ENCODE peak calls at places on chromosomes 1 and 21, in nine cellular contexts. A is uterus, H is tibial nerve, L is IMR-90, R is prostate gland, C is heart left ventricle, W is HCT116, B is breast epithelium, V is ovary. I is an unnamed sample. For H3K9me3, the result is how much of the 10 kb centered on the place peaks cover.

GRCh38 chr1:224524679-224525078 is 90.1 kb upstream of the WDR26 start:
- DNase-seq in A (no peak), H (no peak), L (peak), R (no peak), C (no peak), W (no peak), B (no peak), V (no peak), I (no peak)

GRCh38 chr1:90925928-90926869 is 95.6 kb downstream of the ZNF644 start:
- DNase-seq in A (no peak), H (no peak), L (peak), R (no peak), C (no peak), W (no peak), B (no peak), V (no peak), I (no peak)

GRCh38 chr1:219126267-219126862 is 47.3 kb upstream of the LYPLAL1 start:
- DNase-seq in A (no peak), H (no peak), L (no peak), R (peak), C (no peak), W (no peak), B (no peak), V (no peak), I (peak)

GRCh38 chr21:39637971-39638628 is 25.4 kb downstream of the B3GALT5 start:
- DNase-seq in A (no peak), H (no peak), L (no peak), R (no peak), C (no peak), W (no peak), B (no peak), V (no peak), I (no peak)

GRCh38 chr1:70171512-70171911 is 33.9 kb downstream of the LRRC40 start:
- DNase-seq in A (no peak), H (no peak), L (no peak), R (no peak), C (no peak), W (no peak), B (no peak), V (no peak), I (no peak)

GRCh38 chr1:90579212-90579802 is 137.8 kb downstream of the BARHL2 start:
- DNase-seq in A (no peak), H (no peak), L (peak), R (no peak), C (no peak), W (peak), B (no peak), V (no peak), I (no peak)

GRCh38 chr1:53592521-53592982 is 133.4 kb downstream of the DMRTB1 start:
- DNase-seq in A (peak), H (no peak), L (peak), R (peak), C (peak), W (no peak), B (peak), V (no peak), I (no peak)

GRCh38 chr1:232942413-232943294 is 7.8 kb upstream of the NTPCR start:
- DNase-seq in A (no peak), H (no peak), L (no peak), R (no peak), C (no peak), W (no peak), B (no peak), V (no peak), I (no peak)

GRCh38 chr1:150548632-150549495 is at the start of gene ADAMTSL4:
- DNase-seq in A (peak), H (no peak), L (peak), R (no peak), C (peak), W (no peak), B (peak), V (peak), I (peak)

GRCh38 chr21:30444204-30444603 is 4.1 kb downstream of the KRTAP15-1 start:
- DNase-seq in A (no peak), H (no peak), L (no peak), R (no peak), C (no peak), W (no peak), B (no peak), V (no peak), I (no peak)

GRCh38 chr1:154157520-154158306 is 2.8 kb upstream of the NUP210L start:
- DNase-seq in A (peak), H (no peak), L (peak), R (no peak), C (no peak), W (no peak), B (no peak), V (no peak), I (peak)

GRCh38 chr21:44791246-44791645 is 10.4 kb downstream of the UBE2G2 start:
- DNase-seq in A (no peak), H (no peak), L (no peak), R (no peak), C (no peak), W (no peak), B (no peak), V (no peak), I (no peak)

GRCh38 chr1:150551049-150551783 is 2.0 kb downstream of the ADAMTSL4 start:
- DNase-seq in A (no peak), H (no peak), L (no peak), R (no peak), C (peak), W (no peak), B (no peak), V (no peak), I (no peak)

GRCh38 chr1:58065520-58065919 is 481.0 kb downstream of the OMA1 start:
- DNase-seq in A (no peak), H (no peak), L (no peak), R (no peak), C (no peak), W (no peak), B (no peak), V (no peak), I (peak)

GRCh38 chr1:177243773-177244172 is 73.0 kb downstream of the BRINP2 start:
- DNase-seq in A (no peak), H (no peak), L (no peak), R (no peak), C (no peak), W (no peak), B (no peak), V (no peak), I (no peak)

GRCh38 chr1:177239792-177240191 is 69.0 kb downstream of the BRINP2 start:
- DNase-seq in A (no peak), H (no peak), L (no peak), R (no peak), C (no peak), W (no peak), B (no peak), V (no peak), I (no peak)

GRCh38 chr1:177236967-177237366 is 66.2 kb downstream of the BRINP2 start:
- DNase-seq in A (no peak), H (no peak), L (no peak), R (no peak), C (no peak), W (no peak), B (no peak), V (no peak), I (no peak)

GRCh38 chr1:177235350-177235749 is 64.6 kb downstream of the BRINP2 start:
- DNase-seq in A (no peak), H (no peak), L (no peak), R (no peak), C (no peak), W (no peak), B (no peak), V (no peak), I (no peak)

GRCh38 chr1:177238967-177239366 is 68.2 kb downstream of the BRINP2 start:
- DNase-seq in A (no peak), H (no peak), L (no peak), R (no peak), C (no peak), W (no peak), B (no peak), V (no peak), I (no peak)
- TF ChIP-seq POLR2A in A (no peak), H (no peak), L (no peak), R (no peak), C (no peak), W (no peak), B (no peak), V (no peak), I (no peak)

GRCh38 chr1:11690669-11691301 is 725 bp upstream of the DRAXIN start:
- DNase-seq in A (no peak), H (no peak), L (no peak), R (no peak), C (no peak), W (no peak), B (no peak), V (no peak), I (no peak)

GRCh38 chr1:11693917-11694316 is 2.4 kb downstream of the DRAXIN start:
- DNase-seq in A (no peak), H (no peak), L (no peak), R (no peak), C (no peak), W (no peak), B (no peak), V (no peak), I (no peak)

GRCh38 chr1:11691302-11691914 is at the start of gene DRAXIN:
- DNase-seq in A (no peak), H (no peak), L (no peak), R (no peak), C (no peak), W (no peak), B (no peak), V (no peak), I (no peak)

GRCh38 chr1:11691928-11692711 is 610 bp downstream of the DRAXIN start:
- DNase-seq in A (no peak), H (no peak), L (no peak), R (no peak), C (no peak), W (no peak), B (no peak), V (no peak), I (no peak)

GRCh38 chr1:11692899-11693590 is 1.5 kb downstream of the DRAXIN start:
- DNase-seq in A (no peak), H (no peak), L (peak), R (no peak), C (no peak), W (peak), B (no peak), V (no peak), I (no peak)
- H3K4me3 ChIP-seq in A (no peak), H (no peak), L (no peak), R (no peak), C (no peak), W (no peak), B (no peak), V (no peak), I (no peak)

GRCh38 chr1:20318521-20318920 is 27.8 kb downstream of the VWA5B1 start:
- DNase-seq in A (no peak), H (no peak), L (no peak), R (no peak), C (no peak), W (no peak), B (no peak), V (no peak), I (no peak)
- H3K9me3 ChIP-seq in A (under half), H (under half), L (under half), R (under half), C (under half), W (under half), B (under half), V (under half), I (under half)

GRCh38 chr1:23436520-23437354 is 12.2 kb upstream of the TCEA3 start:
- DNase-seq in A (no peak), H (no peak), L (no peak), R (no peak), C (no peak), W (no peak), B (no peak), V (peak), I (peak)
- TF ChIP-seq POLR2A in A (no peak), H (no peak), L (no peak), R (no peak), C (no peak), W (no peak), B (no peak), V (no peak), I (no peak)

GRCh38 chr21:16425297-16425696 is 695.5 kb downstream of the USP25 start:
- DNase-seq in A (no peak), H (no peak), L (no peak), R (no peak), C (no peak), W (no peak), B (no peak), V (no peak), I (no peak)

GRCh38 chr21:16422702-16423101 is 692.9 kb downstream of the USP25 start:
- DNase-seq in A (no peak), H (no peak), L (no peak), R (no peak), C (no peak), W (no peak), B (no peak), V (no peak), I (peak)

GRCh38 chr21:16426936-16427335 is 697.2 kb downstream of the USP25 start:
- DNase-seq in A (no peak), H (no peak), L (no peak), R (no peak), C (no peak), W (no peak), B (no peak), V (no peak), I (no peak)

GRCh38 chr21:16423921-16424320 is 694.1 kb downstream of the USP25 start:
- DNase-seq in A (no peak), H (no peak), L (no peak), R (no peak), C (no peak), W (no peak), B (no peak), V (no peak), I (no peak)

DNA sequence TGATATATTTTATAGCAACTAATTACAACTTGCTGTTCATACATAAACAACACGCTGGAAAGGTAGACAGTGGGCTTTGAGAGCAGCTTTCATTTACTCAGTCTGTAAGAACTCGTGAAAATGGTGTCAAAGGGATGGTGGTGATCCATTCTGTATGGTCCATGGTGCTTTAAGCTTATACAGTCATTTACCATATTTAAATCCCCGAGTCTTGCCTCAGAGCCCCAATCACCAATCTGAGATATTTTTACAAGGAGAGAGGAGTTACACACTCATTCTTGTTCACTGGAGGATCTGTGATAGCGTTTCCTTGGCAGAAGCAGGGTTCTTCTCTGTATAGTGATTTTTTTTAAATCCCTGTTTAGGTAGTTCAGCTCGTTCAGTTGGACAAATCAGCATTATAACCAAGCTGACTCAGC is 694.6 kb downstream of the USP25 start:
- DNase-seq in A (no peak), H (no peak), L (no peak), R (no peak), C (no peak), W (no peak), B (no peak), V (no peak), I (no peak)
- H3K4me3 ChIP-seq in A (peak), H (no peak), L (no peak), R (peak), C (peak), W (no peak), B (peak), V (peak), I (peak)

GRCh38 chr1:2834146-2834475 is 32.6 kb upstream of the TTC34 start:
- DNase-seq in A (no peak), H (no peak), L (no peak), R (no peak), C (peak), W (no peak), B (no peak), V (no peak), I (no peak)
- H3K9me3 ChIP-seq in A (under half), H (under half), L (half or more), R (under half), C (under half), W (under half), B (under half), V (under half), I (under half)

I was measured in testis.